ENCODE peak calls at places on chromosomes 16 and 17, in four cellular contexts. F is HCT116, Q is transverse colon, A is K562. K is an unnamed sample.

GRCh38 chr16:21684199-21684598 is 20.4 kb downstream of the OTOA start:
- DNase-seq in F (peak; percentile 4), Q (peak; percentile 21), A (peak; percentile 65), K (no peak)

GRCh38 chr16:9384141-9384540 is 292.7 kb downstream of the HAPSTR1 start:
- DNase-seq in F (no peak), Q (no peak), A (no peak), K (no peak)

GRCh38 chr16:56923481-56923880 is 8.5 kb upstream of the HERPUD1 start:
- DNase-seq in F (no peak), Q (no peak), A (no peak), K (no peak)

GRCh38 chr17:16444258-16444886 is 29.0 kb downstream of the TRPV2 start:
- DNase-seq in F (no peak), Q (no peak), A (no peak), K (no peak)

GRCh38 chr17:21458036-21458435 is 81.9 kb downstream of the KCNJ12 start:
- DNase-seq in F (no peak), Q (no peak), A (no peak), K (no peak)

GRCh38 chr16:9836118-9836736 is 346.0 kb downstream of the GRIN2A start:
- DNase-seq in F (no peak), Q (no peak), A (peak; percentile 37), K (peak; percentile 16)

GRCh38 chr17:9298135-9298534 is 276.8 kb downstream of the NTN1 start:
- DNase-seq in F (no peak), Q (peak; percentile 37), A (no peak), K (no peak)

GRCh38 chr17:19335951-19336631 is 26.4 kb downstream of the B9D1 start:
- DNase-seq in F (no peak), Q (no peak), A (no peak), K (no peak)

GRCh38 chr17:8835106-8835505 is 32.4 kb downstream of the PIK3R6 start:
- DNase-seq in F (no peak), Q (no peak), A (no peak), K (no peak)

GRCh38 chr17:17888821-17889220 is 52.0 kb upstream of the SREBF1 start:
- DNase-seq in F (no peak), Q (no peak), A (no peak), K (no peak)

GRCh38 chr17:29253037-29253436 is 6.4 kb downstream of the CRYBA1 start:
- DNase-seq in F (no peak), Q (no peak), A (no peak), K (no peak)

GRCh38 chr17:4163951-4164350 is 21.0 kb downstream of the CYB5D2 start:
- DNase-seq in F (no peak), Q (no peak), A (no peak), K (no peak)

GRCh38 chr16:85901760-85902365 is 2.9 kb downstream of the IRF8 start:
- DNase-seq in F (no peak), Q (no peak), A (no peak), K (no peak)

GRCh38 chr16:50025544-50025931 is 513 bp downstream of the CNEP1R1 start:
- DNase-seq in F (no peak), Q (peak; percentile 20), A (peak; percentile 28), K (no peak)

GRCh38 chr17:57906910-57907309 is 48.3 kb downstream of the CUEDC1 start:
- DNase-seq in F (no peak), Q (no peak), A (no peak), K (no peak)

GRCh38 chr17:80494547-80494946 is 18.1 kb upstream of the NPTX1 start:
- DNase-seq in F (no peak), Q (no peak), A (no peak), K (no peak)

GRCh38 chr17:39152134-39152884 is 872 bp upstream of the PLXDC1 start:
- DNase-seq in F (peak; percentile 28), Q (peak; percentile 16), A (no peak), K (no peak)

GRCh38 chr17:1626333-1626732 is 2.3 kb downstream of the SLC43A2 start:
- DNase-seq in F (no peak), Q (no peak), A (no peak), K (no peak)

GRCh38 chr16:24015923-24016322 is 180.1 kb downstream of the PRKCB start:
- DNase-seq in F (no peak), Q (no peak), A (peak; percentile 25), K (no peak)

GRCh38 chr17:44216173-44216572 is 3.3 kb downstream of the UBTF start:
- DNase-seq in F (no peak), Q (peak; percentile 39), A (no peak), K (no peak)

GRCh38 chr17:66524848-66525247 is 222.4 kb downstream of the PRKCA start:
- DNase-seq in F (no peak), Q (no peak), A (no peak), K (no peak)

DNA sequence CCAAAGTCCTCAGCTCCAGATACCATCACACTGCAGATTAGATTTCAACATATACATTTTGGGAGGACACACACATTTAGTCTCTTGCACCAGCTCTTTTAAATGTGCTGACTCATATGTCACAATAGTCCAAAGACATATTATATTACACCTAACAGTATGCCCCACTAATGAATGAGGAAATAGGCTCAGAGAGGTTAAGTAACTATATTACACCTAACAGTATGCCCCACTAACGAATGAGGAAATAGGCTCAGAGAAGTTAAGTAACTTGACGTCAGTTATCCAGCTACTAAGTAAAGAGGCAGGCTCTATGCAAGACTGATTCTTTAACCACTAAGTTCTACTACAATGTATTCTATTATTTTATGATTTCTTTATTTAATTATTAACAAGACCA is 9.7 kb downstream of the IRX6 start:
- DNase-seq in F (no peak), Q (no peak), A (no peak), K (no peak)
- H3K27me3 ChIP-seq in F (peaks cover 39% of the 10 kb centered on the region), Q (peaks cover 44% of the 10 kb centered on the region), A (peaks cover 37% of the 10 kb centered on the region), K (peaks cover 38% of the 10 kb centered on the region)

DNA sequence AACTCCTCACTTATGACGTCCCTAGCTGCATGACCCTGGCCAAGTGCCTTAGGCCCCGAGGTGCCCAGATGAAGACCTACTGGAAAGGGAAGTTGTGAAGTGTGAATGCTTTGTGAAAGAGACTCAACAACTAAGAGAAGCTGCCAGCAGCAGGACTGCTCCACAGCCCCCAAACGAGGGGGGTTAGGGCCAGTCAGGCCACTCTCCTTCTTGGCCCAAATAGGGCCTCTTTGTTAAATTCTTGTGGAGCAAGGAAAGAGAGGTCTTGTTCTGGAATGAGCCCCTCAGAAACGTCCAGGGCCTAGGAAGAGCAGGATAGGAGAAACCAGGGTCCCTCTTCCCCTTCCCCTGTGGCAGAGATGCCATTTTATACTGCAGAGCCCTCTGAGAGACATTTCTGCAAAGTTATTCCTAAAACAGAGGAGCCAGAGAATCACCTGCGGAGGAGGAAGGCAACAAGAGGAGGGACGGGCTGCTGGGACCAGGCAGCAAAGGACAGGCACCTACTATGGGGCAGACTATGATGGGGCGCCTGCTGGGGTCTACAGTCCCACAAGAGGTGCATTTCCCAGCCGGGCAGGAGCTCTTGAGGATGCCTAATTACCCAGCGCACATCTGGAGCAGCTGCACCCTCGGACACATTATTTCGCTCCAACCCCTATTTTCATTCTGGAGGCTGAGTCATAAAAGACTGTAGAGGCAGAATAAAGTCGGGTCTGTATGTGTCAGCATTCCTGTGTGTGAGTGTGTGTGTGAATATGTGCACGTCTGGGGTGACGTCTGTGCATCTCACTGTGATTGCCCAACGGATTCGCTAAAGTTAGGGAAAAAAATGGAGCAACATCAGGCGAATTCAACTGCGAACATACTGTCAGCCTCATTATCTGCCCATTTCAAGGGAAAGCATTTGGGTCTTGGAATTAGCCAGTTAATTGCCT is 11.4 kb upstream of the HOXB9 start:
- DNase-seq in F (no peak), Q (no peak), A (no peak), K (no peak)
- H3K27me3 ChIP-seq in F (no peaks in the 10 kb centered on the region), Q (peaks cover 98% of the 10 kb centered on the region), A (no peaks in the 10 kb centered on the region), K (peaks cover 99% of the 10 kb centered on the region)

GRCh38 chr16:349211-349610 is 3.3 kb downstream of the AXIN1 start:
- DNase-seq in F (no peak), Q (no peak), A (no peak), K (no peak)
- H3K27me3 ChIP-seq in F (no peaks in the 10 kb centered on the region), Q (no peaks in the 10 kb centered on the region), A (no peaks in the 10 kb centered on the region), K (no peaks in the 10 kb centered on the region)

DNA sequence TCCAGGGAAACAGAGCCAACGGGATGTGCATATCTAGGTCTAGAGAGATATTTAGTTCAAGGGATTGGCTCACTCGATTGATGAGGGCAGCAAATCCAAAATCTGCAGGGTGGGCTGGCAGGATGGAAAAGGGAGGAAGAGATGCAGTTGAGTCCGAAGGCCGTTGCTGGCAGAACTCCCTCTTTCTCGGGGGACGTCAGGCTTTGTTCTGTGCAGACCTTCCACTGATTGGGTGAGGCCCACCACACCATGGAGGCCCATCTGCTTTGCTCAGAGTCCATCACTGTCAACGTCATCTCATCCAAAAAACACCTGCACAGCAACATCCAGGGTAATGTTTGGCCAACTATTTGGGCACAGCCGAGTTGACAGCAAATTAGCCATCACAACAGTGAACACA is 215.4 kb upstream of the RPL38 start:
- DNase-seq in F (no peak), Q (no peak), A (no peak), K (no peak)
- H3K27me3 ChIP-seq in F (peaks cover 4% of the 10 kb centered on the region), Q (peaks cover 3% of the 10 kb centered on the region), A (peaks cover 42% of the 10 kb centered on the region), K (no peaks in the 10 kb centered on the region)

K was measured in brain microvascular endothelial cell.